ENCODE peak calls at places on chromosomes 3 and 15, in ten cellular contexts. Q, Z, X, I, Y, W, F, D, P and G are unnamed samples. For H3K27me3, the result is how much of the 10 kb centered on the place peaks cover.

GRCh38 chr3:100149130-100149529 is 34.8 kb upstream of the FILIP1L start:
- DNase-seq in Q (no peak), Z (no peak), X (no peak), I (no peak), Y (no peak), W (no peak), F (no peak), D (no peak), P (no peak), G (no peak)

GRCh38 chr3:123644358-123644757 is 59.5 kb upstream of the HACD2 start:
- DNase-seq in Q (no peak), Z (no peak), X (no peak), I (peak), Y (no peak), W (no peak), F (no peak), D (no peak), P (no peak), G (no peak)

GRCh38 chr3:101824691-101825090 is 24.6 kb upstream of the NFKBIZ start:
- DNase-seq in Q (no peak), Z (no peak), X (no peak), I (no peak), Y (no peak), W (no peak), F (no peak), D (no peak), P (no peak), G (no peak)

GRCh38 chr15:81296673-81297072 is 27.3 kb downstream of the STARD5 start:
- DNase-seq in Q (peak), Z (peak), X (peak), I (no peak), Y (no peak), W (no peak), F (peak), D (no peak), P (no peak), G (peak)

GRCh38 chr3:65783117-65783516 is 255.6 kb downstream of the MAGI1 start:
- DNase-seq in Q (no peak), Z (no peak), X (no peak), I (no peak), Y (no peak), W (no peak), F (no peak), D (no peak), P (no peak), G (no peak)

GRCh38 chr3:45782381-45782780 is 14.0 kb downstream of the SLC6A20 start:
- DNase-seq in Q (no peak), Z (no peak), X (no peak), I (no peak), Y (no peak), W (no peak), F (no peak), D (no peak), P (no peak), G (no peak)

GRCh38 chr3:37935290-37935668 is 55.3 kb upstream of the VILL start:
- DNase-seq in Q (no peak), Z (no peak), X (no peak), I (no peak), Y (no peak), W (no peak), F (no peak), D (no peak), P (no peak), G (no peak)

GRCh38 chr15:61571026-61571425 is 341.9 kb upstream of the RORA start:
- DNase-seq in Q (no peak), Z (no peak), X (no peak), I (no peak), Y (no peak), W (no peak), F (no peak), D (no peak), P (no peak), G (no peak)

GRCh38 chr3:105362021-105362665 is 4.6 kb upstream of the ALCAM start:
- DNase-seq in Q (no peak), Z (no peak), X (no peak), I (peak), Y (no peak), W (no peak), F (no peak), D (no peak), P (no peak), G (no peak)

GRCh38 chr3:156620260-156620659 is 54.1 kb upstream of the TIPARP start:
- DNase-seq in Q (no peak), Z (no peak), X (peak), I (peak), Y (no peak), W (no peak), F (peak), D (no peak), P (no peak), G (no peak)

GRCh38 chr3:59081071-59081470 is 31.2 kb upstream of the CFAP20DC start:
- DNase-seq in Q (no peak), Z (no peak), X (no peak), I (peak), Y (no peak), W (no peak), F (no peak), D (no peak), P (no peak), G (no peak)

GRCh38 chr3:156533205-156533604 is 21.7 kb downstream of the SSR3 start:
- DNase-seq in Q (no peak), Z (no peak), X (no peak), I (no peak), Y (no peak), W (no peak), F (no peak), D (no peak), P (no peak), G (no peak)

GRCh38 chr3:193782280-193782654 is 189.3 kb downstream of the OPA1 start:
- DNase-seq in Q (no peak), Z (no peak), X (peak), I (peak), Y (no peak), W (no peak), F (no peak), D (no peak), P (peak), G (no peak)

GRCh38 chr3:152842423-152842822 is 7.5 kb downstream of the P2RY1 start:
- DNase-seq in Q (no peak), Z (no peak), X (no peak), I (no peak), Y (no peak), W (no peak), F (no peak), D (no peak), P (no peak), G (no peak)

GRCh38 chr3:11818033-11818432 is 28.7 kb downstream of the TAMM41 start:
- DNase-seq in Q (no peak), Z (no peak), X (no peak), I (peak), Y (no peak), W (no peak), F (no peak), D (no peak), P (no peak), G (no peak)

GRCh38 chr3:139388961-139389551 is 391 bp downstream of the COPB2 start:
- DNase-seq in Q (no peak), Z (no peak), X (no peak), I (peak), Y (no peak), W (no peak), F (no peak), D (no peak), P (no peak), G (no peak)

GRCh38 chr3:195150194-195151118 is 120.5 kb downstream of the XXYLT1 start:
- DNase-seq in Q (peak), Z (peak), X (peak), I (peak), Y (peak), W (no peak), F (peak), D (no peak), P (no peak), G (peak)

GRCh38 chr3:47482411-47482810 is 6.7 kb upstream of the SCAP start:
- DNase-seq in Q (no peak), Z (no peak), X (no peak), I (no peak), Y (no peak), W (no peak), F (no peak), D (no peak), P (no peak), G (no peak)

GRCh38 chr3:32685604-32686185 is 707 bp downstream of the CNOT10 start:
- DNase-seq in Q (no peak), Z (no peak), X (no peak), I (peak), Y (no peak), W (no peak), F (no peak), D (no peak), P (no peak), G (no peak)

GRCh38 chr3:111924283-111924682 is 54.5 kb upstream of the ABHD10 start:
- DNase-seq in Q (peak), Z (no peak), X (peak), I (no peak), Y (no peak), W (peak), F (no peak), D (no peak), P (no peak), G (no peak)

GRCh38 chr3:114035146-114035545 is 21.2 kb downstream of the CCDC191 start:
- DNase-seq in Q (no peak), Z (no peak), X (no peak), I (peak), Y (no peak), W (no peak), F (no peak), D (no peak), P (no peak), G (no peak)

GRCh38 chr15:84789762-84790161 is 27.4 kb upstream of the ALPK3 start:
- DNase-seq in Q (no peak), Z (no peak), X (no peak), I (no peak), Y (no peak), W (no peak), F (no peak), D (no peak), P (no peak), G (no peak)

GRCh38 chr3:157065201-157065600 is 94.7 kb downstream of the CCNL1 start:
- DNase-seq in Q (no peak), Z (no peak), X (no peak), I (no peak), Y (no peak), W (no peak), F (no peak), D (no peak), P (no peak), G (no peak)

GRCh38 chr3:105473521-105474223 is 107.0 kb downstream of the ALCAM start:
- DNase-seq in Q (no peak), Z (no peak), X (no peak), I (peak), Y (no peak), W (no peak), F (no peak), D (no peak), P (no peak), G (peak)

GRCh38 chr15:101329309-101329863 is 34.3 kb upstream of the SNRPA1 start:
- DNase-seq in Q (no peak), Z (no peak), X (no peak), I (no peak), Y (no peak), W (no peak), F (no peak), D (no peak), P (no peak), G (no peak)

GRCh38 chr3:113560845-113561623 is 28.7 kb downstream of the SIDT1 start:
- DNase-seq in Q (no peak), Z (no peak), X (no peak), I (peak), Y (no peak), W (no peak), F (no peak), D (no peak), P (no peak), G (no peak)

GRCh38 chr3:127900536-127900935 is 14.5 kb upstream of the KBTBD12 start:
- DNase-seq in Q (no peak), Z (no peak), X (no peak), I (no peak), Y (no peak), W (no peak), F (no peak), D (no peak), P (no peak), G (no peak)

GRCh38 chr15:89090791-89091666 is 2.8 kb downstream of the ABHD2 start:
- DNase-seq in Q (peak), Z (peak), X (peak), I (peak), Y (no peak), W (peak), F (peak), D (no peak), P (no peak), G (peak)

GRCh38 chr3:31188112-31188511 is 293.7 kb upstream of the GADL1 start:
- DNase-seq in Q (peak), Z (no peak), X (no peak), I (no peak), Y (no peak), W (no peak), F (no peak), D (no peak), P (no peak), G (no peak)

GRCh38 chr15:67173015-67173414 is 81.4 kb downstream of the AAGAB start:
- DNase-seq in Q (peak), Z (no peak), X (no peak), I (no peak), Y (no peak), W (no peak), F (no peak), D (no peak), P (no peak), G (no peak)

GRCh38 chr3:113441051-113441770 is at the start of gene CFAP44:
- DNase-seq in Q (peak), Z (peak), X (peak), I (peak), Y (no peak), W (peak), F (no peak), D (peak), P (no peak), G (peak)

GRCh38 chr3:134161817-134162396 is 88.8 kb downstream of the RYK start:
- DNase-seq in Q (no peak), Z (no peak), X (no peak), I (no peak), Y (no peak), W (no peak), F (no peak), D (no peak), P (no peak), G (no peak)

GRCh38 chr3:33826206-33826605 is 27.8 kb downstream of the PDCD6IP start:
- DNase-seq in Q (no peak), Z (no peak), X (no peak), I (no peak), Y (no peak), W (no peak), F (no peak), D (no peak), P (no peak), G (no peak)

GRCh38 chr3:52004158-52004787 is 8.6 kb upstream of the RPL29 start:
- DNase-seq in Q (no peak), Z (peak), X (no peak), I (peak), Y (no peak), W (no peak), F (no peak), D (peak), P (no peak), G (no peak)

DNA sequence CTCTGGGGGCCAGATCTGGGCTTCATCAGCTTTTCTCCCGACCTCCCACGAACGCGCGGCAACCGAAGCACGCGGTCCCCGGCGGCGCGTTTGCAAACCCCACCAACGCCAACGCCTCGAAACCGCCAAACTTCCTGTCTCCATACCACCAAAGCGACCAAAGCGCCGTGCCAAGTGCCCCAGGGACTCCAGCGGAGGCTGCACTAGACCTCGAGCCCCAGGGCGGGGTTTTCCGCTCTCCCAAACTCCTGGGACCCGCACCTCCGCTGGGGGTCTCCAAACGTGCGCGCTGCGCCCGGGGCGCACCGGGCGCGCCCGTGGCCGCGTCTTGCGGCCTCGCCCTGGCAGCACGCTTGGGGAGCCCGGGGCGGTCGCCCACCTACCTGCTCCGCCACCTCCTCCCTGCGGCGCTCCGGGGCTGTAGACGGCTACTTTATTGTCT is 156.0 kb upstream of the FRMD4B start:
- DNase-seq in Q (no peak), Z (peak), X (no peak), I (no peak), Y (no peak), W (no peak), F (no peak), D (no peak), P (no peak), G (peak)
- H3K4me3 ChIP-seq in Q (peak), Z (peak), X (no peak), I (peak), Y (no peak), W (peak), F (peak), D (peak), P (no peak), G (no peak)

GRCh38 chr15:70219256-70219919 is 121.7 kb upstream of the TLE3 start:
- DNase-seq in Q (no peak), Z (no peak), X (no peak), I (no peak), Y (no peak), W (no peak), F (no peak), D (no peak), P (no peak), G (no peak)
- H3K27me3 ChIP-seq in Q (under half), Z (under half), X (under half), I (under half), Y (under half), W (under half), F (under half), D (under half), P (under half), G (under half)

DNA sequence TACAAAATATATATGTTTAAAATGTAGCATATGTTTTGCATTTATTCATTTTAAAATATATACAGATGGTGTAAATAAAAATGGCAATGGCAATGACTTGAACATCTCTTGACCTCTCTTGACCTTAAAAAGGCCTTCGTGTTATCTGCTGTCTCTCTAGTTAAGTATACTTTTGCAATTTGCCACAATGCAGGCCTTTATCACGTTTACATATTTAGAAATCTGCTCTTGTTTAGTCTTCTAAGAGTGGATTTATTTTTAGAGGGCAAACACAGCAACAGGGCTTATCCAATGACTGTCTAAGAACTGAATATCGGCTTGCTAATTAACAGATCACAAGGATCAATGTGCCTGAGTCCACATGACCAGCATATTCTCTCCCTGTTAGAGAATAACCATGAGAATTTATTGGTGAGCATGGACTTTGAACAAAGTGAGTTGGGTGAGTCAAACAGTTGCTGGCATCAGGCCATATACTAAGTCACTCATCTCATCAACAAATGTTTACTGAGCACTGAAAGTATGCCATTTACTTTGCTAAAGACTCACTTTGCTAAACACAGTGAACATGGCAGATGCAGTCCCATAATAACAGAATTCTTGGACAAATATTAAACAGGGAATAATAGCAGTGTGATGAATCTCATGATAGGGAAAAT is 48.2 kb downstream of the MDFIC2 start:
- DNase-seq in Q (no peak), Z (no peak), X (peak), I (peak), Y (no peak), W (no peak), F (no peak), D (no peak), P (no peak), G (no peak)
- TF ChIP-seq CTCF in Q (no peak), Z (no peak), X (no peak), I (no peak), Y (no peak), W (no peak), F (no peak), D (no peak), P (no peak), G (no peak)

GRCh38 chr3:132881756-132882409 is 156.3 kb upstream of the TMEM108 start:
- DNase-seq in Q (no peak), Z (no peak), X (no peak), I (no peak), Y (no peak), W (no peak), F (no peak), D (no peak), P (no peak), G (no peak)
- H3K4me3 ChIP-seq in Q (no peak), Z (no peak), X (no peak), I (no peak), Y (no peak), W (no peak), F (no peak), D (no peak), P (no peak), G (no peak)

GRCh38 chr3:141405581-141405980 is 37.3 kb downstream of the ZBTB38 start:
- DNase-seq in Q (no peak), Z (no peak), X (no peak), I (no peak), Y (no peak), W (no peak), F (no peak), D (no peak), P (no peak), G (no peak)
- H3K27me3 ChIP-seq in Q (under half), Z (under half), X (under half), I (under half), Y (under half), W (under half), F (under half), D (under half), P (under half), G (under half)

GRCh38 chr3:186603159-186603558 is 9.7 kb upstream of the AHSG start:
- DNase-seq in Q (no peak), Z (no peak), X (no peak), I (no peak), Y (no peak), W (no peak), F (no peak), D (no peak), P (no peak), G (no peak)
- TF ChIP-seq CTCF in Q (no peak), Z (no peak), X (no peak), I (no peak), Y (no peak), W (no peak), F (no peak), D (no peak), P (no peak), G (no peak)

DNA sequence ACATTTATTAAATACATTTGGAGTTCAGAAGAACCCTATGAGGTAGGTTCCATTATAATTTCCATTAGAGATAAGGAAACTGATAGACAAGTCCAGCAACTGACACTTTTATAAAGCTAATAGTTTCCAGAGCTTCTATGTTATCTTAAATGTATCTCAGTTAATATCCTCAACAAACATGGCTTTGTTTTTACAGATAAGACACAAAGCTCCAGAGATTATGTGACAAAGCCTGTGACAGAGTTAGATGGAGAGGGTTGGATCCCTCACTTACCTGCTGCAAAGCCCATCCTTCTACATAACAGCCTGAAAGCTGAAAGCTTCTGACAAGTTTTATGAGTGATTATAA is 473 bp upstream of the COMMD2 start:
- DNase-seq in Q (no peak), Z (no peak), X (no peak), I (no peak), Y (no peak), W (no peak), F (no peak), D (no peak), P (no peak), G (no peak)
- H3K4me3 ChIP-seq in Q (peak), Z (peak), X (no peak), I (peak), Y (peak), W (peak), F (peak), D (peak), P (peak), G (peak)

GRCh38 chr3:27717200-27717852 is 4.8 kb downstream of the EOMES start:
- DNase-seq in Q (no peak), Z (peak), X (no peak), I (no peak), Y (no peak), W (no peak), F (no peak), D (no peak), P (no peak), G (no peak)

GRCh38 chr3:27715454-27715806 is 6.7 kb downstream of the EOMES start:
- DNase-seq in Q (no peak), Z (no peak), X (no peak), I (no peak), Y (no peak), W (no peak), F (no peak), D (no peak), P (no peak), G (no peak)

GRCh38 chr3:27716309-27716708 is 5.8 kb downstream of the EOMES start:
- DNase-seq in Q (no peak), Z (no peak), X (no peak), I (no peak), Y (no peak), W (no peak), F (no peak), D (no peak), P (no peak), G (no peak)

GRCh38 chr3:27714692-27715453 is 7.2 kb downstream of the EOMES start:
- DNase-seq in Q (no peak), Z (peak), X (no peak), I (no peak), Y (no peak), W (no peak), F (no peak), D (no peak), P (no peak), G (peak)

GRCh38 chr3:27715863-27716262 is 6.3 kb downstream of the EOMES start:
- DNase-seq in Q (no peak), Z (no peak), X (no peak), I (no peak), Y (no peak), W (no peak), F (no peak), D (no peak), P (no peak), G (no peak)
- H3K27me3 ChIP-seq in Q (under half), Z (half or more), X (under half), I (under half), Y (under half), W (half or more), F (half or more), D (half or more), P (under half), G (under half)